ENCODE peak calls at places on chromosomes 7 and 10, in six cellular contexts. One of them, this sample, is unnamed. For H3K4me1, the result is how much of the 10 kb centered on the place peaks cover.

GRCh38 chr10:4847580-4848020 is 21.6 kb downstream of the AKR1E2 start:
- DNase-seq in left ventricle myocardium inferior: no peak
- DNase-seq in IMR-90: peak
- DNase-seq in lower lobe of right lung: no peak
- DNase-seq in effector memory CD4-positive, alpha-beta T cell: no peak
- DNase-seq in trophoblast cell: peak
- DNase-seq in this sample: peak

GRCh38 chr7:105741993-105742392 is 134.4 kb downstream of the ATXN7L1 start:
- DNase-seq in left ventricle myocardium inferior: no peak
- DNase-seq in IMR-90: no peak
- DNase-seq in lower lobe of right lung: no peak
- DNase-seq in effector memory CD4-positive, alpha-beta T cell: no peak
- DNase-seq in trophoblast cell: peak
- DNase-seq in this sample: no peak

GRCh38 chr7:150334108-150334507 is 7.3 kb downstream of the RARRES2 start:
- DNase-seq in left ventricle myocardium inferior: no peak
- DNase-seq in IMR-90: no peak
- DNase-seq in lower lobe of right lung: no peak
- DNase-seq in effector memory CD4-positive, alpha-beta T cell: no peak
- DNase-seq in trophoblast cell: no peak
- DNase-seq in this sample: no peak

GRCh38 chr10:90912176-90912575 is 8.7 kb downstream of the ANKRD1 start:
- DNase-seq in left ventricle myocardium inferior: no peak
- DNase-seq in IMR-90: no peak
- DNase-seq in lower lobe of right lung: no peak
- DNase-seq in effector memory CD4-positive, alpha-beta T cell: no peak
- DNase-seq in trophoblast cell: no peak
- DNase-seq in this sample: no peak

GRCh38 chr7:87341441-87341840 is 4.0 kb upstream of the CROT start:
- DNase-seq in left ventricle myocardium inferior: no peak
- DNase-seq in IMR-90: no peak
- DNase-seq in lower lobe of right lung: no peak
- DNase-seq in effector memory CD4-positive, alpha-beta T cell: no peak
- DNase-seq in trophoblast cell: no peak
- DNase-seq in this sample: no peak

GRCh38 chr10:116893686-116894037 is 44.4 kb downstream of the ENO4 start:
- DNase-seq in left ventricle myocardium inferior: no peak
- DNase-seq in IMR-90: no peak
- DNase-seq in lower lobe of right lung: no peak
- DNase-seq in effector memory CD4-positive, alpha-beta T cell: no peak
- DNase-seq in trophoblast cell: no peak
- DNase-seq in this sample: no peak

GRCh38 chr10:24518981-24519597 is 204.6 kb downstream of the ARHGAP21 start:
- DNase-seq in left ventricle myocardium inferior: peak
- DNase-seq in IMR-90: peak
- DNase-seq in lower lobe of right lung: peak
- DNase-seq in effector memory CD4-positive, alpha-beta T cell: no peak
- DNase-seq in trophoblast cell: peak
- DNase-seq in this sample: no peak

GRCh38 chr7:120550494-120551048 is 277.6 kb downstream of the KCND2 start:
- DNase-seq in left ventricle myocardium inferior: no peak
- DNase-seq in IMR-90: no peak
- DNase-seq in lower lobe of right lung: no peak
- DNase-seq in effector memory CD4-positive, alpha-beta T cell: no peak
- DNase-seq in trophoblast cell: no peak
- DNase-seq in this sample: no peak

GRCh38 chr7:114631249-114631822 is 216.7 kb downstream of the FOXP2 start:
- DNase-seq in left ventricle myocardium inferior: no peak
- DNase-seq in IMR-90: no peak
- DNase-seq in lower lobe of right lung: no peak
- DNase-seq in effector memory CD4-positive, alpha-beta T cell: no peak
- DNase-seq in trophoblast cell: no peak
- DNase-seq in this sample: no peak

GRCh38 chr10:88881922-88882645 is 2.0 kb downstream of the STAMBPL1 start:
- DNase-seq in left ventricle myocardium inferior: no peak
- DNase-seq in IMR-90: no peak
- DNase-seq in lower lobe of right lung: no peak
- DNase-seq in effector memory CD4-positive, alpha-beta T cell: no peak
- DNase-seq in trophoblast cell: no peak
- DNase-seq in this sample: no peak

GRCh38 chr7:45661302-45661995 is 87.3 kb downstream of the ADCY1 start:
- DNase-seq in left ventricle myocardium inferior: no peak
- DNase-seq in IMR-90: no peak
- DNase-seq in lower lobe of right lung: no peak
- DNase-seq in effector memory CD4-positive, alpha-beta T cell: no peak
- DNase-seq in trophoblast cell: no peak
- DNase-seq in this sample: no peak

GRCh38 chr10:33027088-33027487 is 69.1 kb upstream of the ITGB1 start:
- DNase-seq in left ventricle myocardium inferior: no peak
- DNase-seq in IMR-90: no peak
- DNase-seq in lower lobe of right lung: no peak
- DNase-seq in effector memory CD4-positive, alpha-beta T cell: no peak
- DNase-seq in trophoblast cell: no peak
- DNase-seq in this sample: no peak

GRCh38 chr7:144519900-144520299 is 116.4 kb upstream of the NOBOX start:
- DNase-seq in left ventricle myocardium inferior: no peak
- DNase-seq in IMR-90: no peak
- DNase-seq in lower lobe of right lung: no peak
- DNase-seq in effector memory CD4-positive, alpha-beta T cell: no peak
- DNase-seq in trophoblast cell: no peak
- DNase-seq in this sample: no peak

GRCh38 chr7:100061518-100062193 is 12.1 kb downstream of the ZSCAN21 start:
- DNase-seq in left ventricle myocardium inferior: no peak
- DNase-seq in IMR-90: no peak
- DNase-seq in lower lobe of right lung: no peak
- DNase-seq in effector memory CD4-positive, alpha-beta T cell: no peak
- DNase-seq in trophoblast cell: no peak
- DNase-seq in this sample: no peak
- H3K4me1 ChIP-seq in left ventricle myocardium inferior: under half
- H3K4me1 ChIP-seq in IMR-90: under half
- H3K4me1 ChIP-seq in lower lobe of right lung: under half
- H3K4me1 ChIP-seq in effector memory CD4-positive, alpha-beta T cell: under half
- H3K4me1 ChIP-seq in trophoblast cell: under half
- H3K4me1 ChIP-seq in this sample: under half

GRCh38 chr7:88615336-88615735 is 144.2 kb upstream of the ZNF804B start:
- DNase-seq in left ventricle myocardium inferior: no peak
- DNase-seq in IMR-90: no peak
- DNase-seq in lower lobe of right lung: no peak
- DNase-seq in effector memory CD4-positive, alpha-beta T cell: no peak
- DNase-seq in trophoblast cell: no peak
- DNase-seq in this sample: no peak
- H3K4me3 ChIP-seq in left ventricle myocardium inferior: no peak
- H3K4me3 ChIP-seq in IMR-90: no peak
- H3K4me3 ChIP-seq in lower lobe of right lung: no peak
- H3K4me3 ChIP-seq in effector memory CD4-positive, alpha-beta T cell: no peak
- H3K4me3 ChIP-seq in trophoblast cell: no peak
- H3K4me3 ChIP-seq in this sample: no peak

DNA sequence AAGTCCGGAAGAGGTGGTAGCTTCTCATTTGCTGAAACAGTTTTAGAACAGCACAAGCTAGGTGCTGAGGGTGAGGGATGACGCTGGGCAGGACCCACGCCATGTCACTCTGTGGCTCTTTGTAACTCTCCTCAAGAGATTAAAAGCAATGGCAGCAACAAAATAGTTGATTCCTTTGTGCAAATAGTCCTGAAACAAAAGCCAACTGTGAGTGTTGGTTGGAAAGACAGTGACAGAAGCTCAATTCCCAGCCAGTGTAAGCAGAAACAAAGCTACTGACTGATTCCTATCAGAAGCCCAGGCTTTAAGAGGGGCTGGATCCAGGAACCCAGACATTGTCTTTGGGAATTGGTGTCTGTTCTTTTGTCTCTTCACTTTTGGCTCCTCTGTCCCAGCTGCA is 47.5 kb upstream of the AQP1 start:
- DNase-seq in left ventricle myocardium inferior: no peak
- DNase-seq in IMR-90: no peak
- DNase-seq in lower lobe of right lung: no peak
- DNase-seq in effector memory CD4-positive, alpha-beta T cell: no peak
- DNase-seq in trophoblast cell: no peak
- DNase-seq in this sample: no peak
- H3K27ac ChIP-seq in left ventricle myocardium inferior: peak
- H3K27ac ChIP-seq in IMR-90: no peak
- H3K27ac ChIP-seq in lower lobe of right lung: no peak
- H3K27ac ChIP-seq in effector memory CD4-positive, alpha-beta T cell: no peak
- H3K27ac ChIP-seq in trophoblast cell: no peak
- H3K27ac ChIP-seq in this sample: no peak

DNA sequence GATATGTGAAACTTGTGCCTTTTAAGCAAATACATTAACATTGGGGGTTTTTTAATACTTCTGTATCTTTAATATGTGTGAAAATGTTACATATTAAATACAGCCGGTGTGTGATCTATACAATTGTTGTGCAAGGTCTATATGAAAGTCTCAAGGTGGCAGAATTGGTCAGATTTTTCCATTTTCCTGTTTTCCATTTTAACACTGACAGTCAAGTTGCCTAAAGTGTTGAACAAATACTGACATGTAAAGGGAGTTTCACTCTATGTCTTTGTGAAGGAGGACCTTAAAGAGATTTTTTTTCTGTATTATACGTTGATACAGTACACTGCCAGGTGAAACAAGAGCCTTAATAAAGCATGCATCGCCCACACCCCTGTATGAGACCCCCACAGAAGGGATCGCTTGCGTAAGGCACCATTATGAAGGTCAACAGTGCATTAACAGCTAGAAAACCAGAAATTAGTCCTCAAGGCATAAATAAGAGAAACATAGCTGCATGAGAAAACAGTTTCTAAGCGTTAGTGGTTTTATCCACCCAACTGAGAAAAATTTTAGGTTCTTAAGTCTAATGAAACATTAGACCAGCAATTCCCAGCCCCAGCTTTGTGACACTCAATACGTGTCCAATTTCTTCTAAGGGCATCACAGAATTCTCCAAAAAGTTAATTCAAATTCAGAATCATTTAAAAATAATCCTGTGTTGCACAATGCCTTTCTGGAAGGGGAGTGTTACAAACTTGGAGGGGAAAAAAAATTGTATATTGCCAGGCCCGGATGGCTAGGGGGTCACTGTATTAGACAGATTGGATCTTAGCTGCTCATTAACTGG is 6.9 kb downstream of the KLF6 start:
- DNase-seq in left ventricle myocardium inferior: no peak
- DNase-seq in IMR-90: peak
- DNase-seq in lower lobe of right lung: no peak
- DNase-seq in effector memory CD4-positive, alpha-beta T cell: no peak
- DNase-seq in trophoblast cell: peak
- DNase-seq in this sample: no peak
- H3K4me1 ChIP-seq in left ventricle myocardium inferior: half or more
- H3K4me1 ChIP-seq in IMR-90: under half
- H3K4me1 ChIP-seq in lower lobe of right lung: half or more
- H3K4me1 ChIP-seq in effector memory CD4-positive, alpha-beta T cell: half or more
- H3K4me1 ChIP-seq in trophoblast cell: under half
- H3K4me1 ChIP-seq in this sample: under half